ENCODE peak calls at places on chromosomes 5 and 9, in eight cellular contexts. O is right atrium auricular region, M is tibial artery, S is pancreas, Q is upper lobe of right lung, H is endodermal cell, Y is colonic mucosa, G is caudate nucleus. R is an unnamed sample.

GRCh38 chr9:125444956-125445506 is 183.4 kb downstream of the GAPVD1 start:
- DNase-seq in H (no peak), S (no peak), Q (no peak), G (no peak), O (no peak), M (peak; percentile 58), Y (no peak), R (no peak)

GRCh38 chr5:35644543-35644942 is 26.9 kb downstream of the SPEF2 start:
- DNase-seq in G (no peak), Y (no peak), O (no peak), H (peak; percentile 54), Q (no peak), M (no peak), S (no peak), R (no peak)

GRCh38 chr9:115946530-115946929 is 207.1 kb upstream of the PAPPA start:
- DNase-seq in H (no peak), Q (no peak), O (no peak), M (no peak), S (no peak), G (no peak), Y (no peak), R (no peak)

GRCh38 chr5:102654559-102655354 is 100.3 kb upstream of the PAM start:
- DNase-seq in G (no peak), Q (no peak), Y (no peak), H (no peak), O (no peak), S (no peak), M (no peak), R (no peak)

GRCh38 chr9:100756217-100756616 is 178.3 kb downstream of the CAVIN4 start:
- DNase-seq in H (no peak), O (no peak), G (no peak), M (no peak), Y (no peak), Q (no peak), S (no peak), R (no peak)

GRCh38 chr9:34370970-34371880 is 5.5 kb downstream of the MYORG start:
- DNase-seq in M (no peak), Q (no peak), Y (no peak), S (no peak), G (no peak), O (peak; percentile 50), H (no peak), R (no peak)

GRCh38 chr5:74052441-74052840 is 426.4 kb downstream of the ARHGEF28 start:
- DNase-seq in H (no peak), S (no peak), O (no peak), Y (no peak), M (no peak), Q (no peak), G (no peak), R (no peak)

GRCh38 chr5:168726342-168726741 is 147.2 kb upstream of the PANK3 start:
- DNase-seq in Y (no peak), S (no peak), Q (no peak), M (no peak), H (no peak), G (no peak), O (no peak), R (no peak)

GRCh38 chr5:76368941-76369340 is 34.1 kb upstream of the IQGAP2 start:
- DNase-seq in O (no peak), Y (no peak), M (no peak), H (no peak), Q (no peak), S (no peak), G (no peak), R (no peak)

GRCh38 chr5:173971681-173972080 is 17.3 kb upstream of the C5orf47 start:
- DNase-seq in Y (no peak), O (no peak), H (no peak), M (no peak), Q (no peak), G (no peak), S (no peak), R (no peak)

GRCh38 chr5:42349163-42349562 is 74.1 kb upstream of the GHR start:
- DNase-seq in O (no peak), M (no peak), Y (no peak), H (no peak), S (no peak), G (no peak), Q (no peak), R (no peak)

GRCh38 chr5:1930501-1930879 is 47.8 kb upstream of the IRX4 start:
- DNase-seq in G (no peak), Q (peak; percentile 54), H (no peak), O (no peak), S (peak; percentile 24), Y (no peak), M (peak; percentile 50), R (no peak)

GRCh38 chr9:133238272-133238850 is 29.3 kb upstream of the OBP2B start:
- DNase-seq in H (peak; percentile 100), M (no peak), Q (peak; percentile 92), Y (peak; percentile 95), G (no peak), S (peak; percentile 52), O (peak; percentile 82), R (no peak)

DNA sequence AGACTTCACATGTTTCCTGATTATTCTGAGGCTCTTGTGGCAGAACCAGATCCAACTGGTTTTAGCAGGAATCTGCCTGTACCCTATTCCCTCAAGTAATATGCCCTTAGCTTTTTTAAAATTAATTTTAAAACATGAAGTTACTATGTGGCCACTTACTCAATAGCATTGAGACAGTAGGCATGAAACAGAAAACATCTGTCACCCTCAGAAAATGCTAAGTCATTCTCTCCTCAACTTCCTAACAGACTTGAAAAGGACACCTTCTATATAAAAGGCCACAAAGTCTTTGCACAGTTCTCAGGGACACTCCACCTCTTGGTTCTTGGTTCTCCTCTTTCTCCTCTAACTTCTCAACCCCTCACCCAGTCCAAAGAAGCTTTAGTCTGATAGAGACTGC is 277.8 kb downstream of the RAB3C start:
- DNase-seq in S (no peak), Y (no peak), G (no peak), M (no peak), H (no peak), O (no peak), Q (no peak), R (no peak)
- H3K27ac ChIP-seq in S (no peak overlapping the region), Y (no peak overlapping the region), G (no peak overlapping the region), M (no peak overlapping the region), H (no peak overlapping the region), O (no peak overlapping the region), Q (no peak overlapping the region), R (no peak overlapping the region)

GRCh38 chr5:78803386-78803785 is 154.8 kb upstream of the LHFPL2 start:
- DNase-seq in Y (peak; percentile 33), Q (peak; percentile 65), G (no peak), H (no peak), M (peak; percentile 95), S (peak; percentile 11), O (peak; percentile 88), R (no peak)

GRCh38 chr5:78801413-78801812 is 152.8 kb upstream of the LHFPL2 start:
- DNase-seq in M (no peak), G (no peak), S (no peak), H (no peak), Q (no peak), O (no peak), Y (no peak), R (no peak)

GRCh38 chr5:78797945-78798731 is 149.6 kb upstream of the LHFPL2 start:
- DNase-seq in G (no peak), O (no peak), Q (no peak), S (no peak), H (no peak), M (no peak), Y (no peak), R (no peak)

GRCh38 chr5:78795757-78796156 is 147.2 kb upstream of the LHFPL2 start:
- DNase-seq in H (no peak), O (no peak), G (no peak), M (no peak), Y (no peak), Q (no peak), S (no peak), R (no peak)

DNA sequence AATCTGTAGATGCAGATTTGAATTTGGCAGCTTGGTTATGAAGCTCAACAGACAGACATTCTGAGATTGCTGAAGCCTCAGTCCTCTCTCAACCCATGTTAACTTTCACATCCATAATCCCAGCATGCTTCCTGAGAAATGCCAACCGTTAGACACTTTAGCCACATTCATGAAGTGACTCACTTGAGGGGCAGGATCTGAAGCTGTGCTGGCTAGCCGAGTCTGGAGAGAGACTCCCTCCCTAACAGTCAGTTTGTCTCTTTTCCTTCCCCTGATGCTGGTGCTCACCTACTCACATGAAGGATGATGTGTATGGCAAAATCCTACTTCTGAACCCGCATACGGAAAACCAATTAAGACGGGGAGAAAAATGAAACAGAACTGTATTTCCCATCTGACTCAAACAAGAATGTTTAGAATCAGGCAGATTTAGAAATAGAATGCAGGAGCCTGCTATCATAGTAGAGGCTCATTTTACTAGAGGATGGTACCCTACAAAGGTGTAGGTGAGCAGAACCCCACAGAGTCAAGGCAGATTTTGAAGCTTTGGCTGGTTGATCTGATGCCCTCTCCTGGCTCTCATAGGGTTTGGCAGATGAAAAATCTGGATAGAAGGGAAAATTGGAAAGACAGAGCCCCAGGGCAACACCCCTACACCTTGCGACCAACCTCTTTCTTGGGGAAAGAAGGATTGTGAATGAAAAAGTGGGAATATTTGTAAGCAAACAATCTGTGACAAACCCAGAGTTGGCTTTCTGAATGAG is 150.9 kb upstream of the LHFPL2 start:
- DNase-seq in S (no peak), Q (no peak), O (no peak), Y (no peak), H (no peak), M (no peak), G (no peak), R (no peak)
- H3K27ac ChIP-seq in S (no peak overlapping the region), Q (no peak overlapping the region), O (peak overlapping the region; percentile 34), Y (no peak overlapping the region), H (no peak overlapping the region), M (no peak overlapping the region), G (no peak overlapping the region), R (no peak overlapping the region)

GRCh38 chr9:6829027-6829426 is 71.3 kb downstream of the KDM4C start:
- DNase-seq in G (no peak), S (no peak), Y (no peak), Q (no peak), H (no peak), M (no peak), O (no peak), R (no peak)
- H3K27ac ChIP-seq in G (no peak overlapping the region), S (no peak overlapping the region), Y (no peak overlapping the region), Q (no peak overlapping the region), H (no peak overlapping the region), M (no peak overlapping the region), O (no peak overlapping the region), R (no peak overlapping the region)

DNA sequence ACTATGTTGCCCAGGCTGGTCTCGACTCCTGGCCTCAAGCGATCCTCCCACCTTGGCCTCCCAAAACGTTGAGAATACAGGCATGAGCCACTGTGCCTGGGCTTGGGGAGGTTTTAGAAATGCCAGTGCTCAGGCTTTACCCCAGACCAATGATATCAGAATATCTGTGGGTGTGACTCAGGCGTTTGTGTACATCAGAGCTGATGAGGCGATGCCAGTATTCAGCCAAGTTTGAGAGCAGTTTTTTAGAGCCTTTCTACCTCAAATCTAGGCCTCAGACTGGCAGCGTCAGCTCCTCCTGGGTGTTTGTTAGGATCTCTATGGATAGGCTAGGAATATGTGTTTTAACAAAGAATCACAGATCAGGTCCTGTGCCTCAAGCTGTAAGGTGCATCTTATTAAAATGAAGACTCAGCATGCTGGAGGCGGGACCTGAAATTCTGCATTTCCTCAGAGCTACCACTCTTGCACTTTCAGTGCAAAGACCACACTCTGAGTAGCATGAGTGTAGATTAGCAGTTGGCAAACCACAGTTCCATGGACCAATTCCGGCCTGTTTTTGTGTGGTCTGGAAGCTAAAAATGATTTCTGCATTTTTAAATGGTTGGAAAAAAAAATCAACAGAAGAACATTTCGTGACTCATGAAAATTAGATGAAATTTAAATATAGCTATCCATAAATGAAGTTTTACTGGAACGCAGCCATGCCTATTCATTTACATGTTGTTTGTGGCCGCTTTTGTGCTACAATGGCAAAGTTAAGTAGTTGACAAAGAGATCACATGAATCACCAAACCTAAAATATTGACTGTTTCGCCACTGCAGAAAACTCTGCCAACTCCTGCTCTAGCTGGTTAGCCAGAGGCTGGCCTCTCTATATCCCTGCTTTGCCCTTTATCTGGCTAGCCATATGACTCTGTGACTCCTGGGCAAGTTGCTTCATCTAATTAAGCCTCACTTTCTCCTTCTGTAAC is 92.2 kb downstream of the KLF4 start:
- DNase-seq in M (no peak), O (no peak), Y (no peak), H (no peak), Q (no peak), G (no peak), S (no peak), R (no peak)
- H3K27ac ChIP-seq in M (no peak overlapping the region), O (no peak overlapping the region), Y (no peak overlapping the region), H (no peak overlapping the region), Q (no peak overlapping the region), G (no peak overlapping the region), S (no peak overlapping the region), R (no peak overlapping the region)

R was measured in substantia nigra.